ENCODE peak calls at places on chromosomes 7 and 10, in nine cellular contexts. C is brain microvascular endothelial cell; Y is psoas muscle; F is PC-9; S is CD8-positive, alpha-beta memory T cell; A is naive thymus-derived CD4-positive, alpha-beta T cell; K is sigmoid colon; E is lower lobe of right lung; U is effector memory CD4-positive, alpha-beta T cell. D is an unnamed sample.

GRCh38 chr7:26035552-26035951 is 116.4 kb upstream of the NFE2L3 start:
- DNase-seq in C (no peak), Y (no peak), F (no peak), S (no peak), A (no peak), K (no peak), E (no peak), U (no peak), D (no peak)

GRCh38 chr10:126043389-126043788 is 147.0 kb downstream of the FANK1 start:
- DNase-seq in C (no peak), Y (no peak), F (no peak), S (no peak), A (no peak), K (no peak), E (no peak), U (no peak), D (no peak)

GRCh38 chr10:3687510-3688081 is 97.4 kb downstream of the KLF6 start:
- DNase-seq in C (no peak), Y (no peak), F (no peak), S (no peak), A (no peak), K (no peak), E (no peak), U (no peak), D (no peak)

GRCh38 chr10:34816067-34817002 is 1.2 kb upstream of the PARD3 start:
- DNase-seq in C (no peak), Y (no peak), F (peak; percentile 26), S (no peak), A (no peak), K (peak; percentile 66), E (no peak), U (no peak), D (peak; percentile 80)

GRCh38 chr10:27383595-27384542 is 120.2 kb upstream of the RAB18 start:
- DNase-seq in C (no peak), Y (no peak), F (no peak), S (no peak), A (no peak), K (no peak), E (no peak), U (no peak), D (no peak)

GRCh38 chr7:5357951-5358350 is 65.7 kb downstream of the TNRC18 start:
- DNase-seq in C (no peak), Y (no peak), F (no peak), S (no peak), A (no peak), K (no peak), E (no peak), U (no peak), D (peak; percentile 80)

GRCh38 chr10:116017405-116017804 is 255.6 kb downstream of the GFRA1 start:
- DNase-seq in C (no peak), Y (no peak), F (no peak), S (no peak), A (no peak), K (no peak), E (no peak), U (no peak), D (no peak)

GRCh38 chr7:28613262-28613661 is 200.9 kb downstream of the CREB5 start:
- DNase-seq in C (no peak), Y (no peak), F (no peak), S (no peak), A (no peak), K (no peak), E (no peak), U (no peak), D (no peak)

GRCh38 chr10:43045631-43046287 is 31.1 kb upstream of the RET start:
- DNase-seq in C (no peak), Y (no peak), F (no peak), S (no peak), A (no peak), K (peak; percentile 46), E (peak; percentile 29), U (no peak), D (no peak)

GRCh38 chr7:13560441-13560840 is 429.0 kb downstream of the ETV1 start:
- DNase-seq in C (peak; percentile 74), Y (no peak), F (no peak), S (no peak), A (no peak), K (no peak), E (no peak), U (no peak), D (no peak)

GRCh38 chr10:72688208-72688651 is 3.7 kb upstream of the MCU start:
- DNase-seq in C (peak; percentile 89), Y (no peak), F (peak; percentile 47), S (no peak), A (no peak), K (no peak), E (no peak), U (no peak), D (no peak)

GRCh38 chr7:17495655-17496396 is 197.4 kb downstream of the AHR start:
- DNase-seq in C (no peak), Y (no peak), F (no peak), S (no peak), A (no peak), K (no peak), E (no peak), U (no peak), D (no peak)

GRCh38 chr7:108001759-108002725 is 919 bp downstream of the LAMB1 start:
- DNase-seq in C (no peak), Y (peak; percentile 47), F (no peak), S (no peak), A (no peak), K (peak; percentile 73), E (no peak), U (no peak), D (peak; percentile 26)

GRCh38 chr7:28433604-28434254 is 21.4 kb downstream of the CREB5 start:
- DNase-seq in C (peak; percentile 92), Y (no peak), F (no peak), S (no peak), A (no peak), K (no peak), E (no peak), U (no peak), D (peak; percentile 5)

GRCh38 chr7:24959735-24960485 is 20.1 kb downstream of the OSBPL3 start:
- DNase-seq in C (no peak), Y (no peak), F (no peak), S (no peak), A (no peak), K (no peak), E (no peak), U (no peak), D (no peak)

GRCh38 chr7:24958399-24958798 is 21.6 kb downstream of the OSBPL3 start:
- DNase-seq in C (no peak), Y (no peak), F (no peak), S (no peak), A (no peak), K (no peak), E (no peak), U (no peak), D (no peak)

GRCh38 chr7:24955313-24955712 is 24.7 kb downstream of the OSBPL3 start:
- DNase-seq in C (no peak), Y (no peak), F (no peak), S (no peak), A (no peak), K (no peak), E (no peak), U (no peak), D (no peak)

GRCh38 chr7:24952464-24952863 is 27.5 kb downstream of the OSBPL3 start:
- DNase-seq in C (no peak), Y (no peak), F (no peak), S (no peak), A (no peak), K (no peak), E (no peak), U (no peak), D (no peak)

GRCh38 chr7:24956021-24956420 is 24.0 kb downstream of the OSBPL3 start:
- DNase-seq in C (no peak), Y (no peak), F (no peak), S (no peak), A (no peak), K (no peak), E (no peak), U (no peak), D (no peak)
- H3K27ac ChIP-seq in C (no peak overlapping the region), Y (no peak overlapping the region), F (no peak overlapping the region), S (no peak overlapping the region), A (no peak overlapping the region), K (no peak overlapping the region), E (no peak overlapping the region), U (no peak overlapping the region), D (no peak overlapping the region)

DNA sequence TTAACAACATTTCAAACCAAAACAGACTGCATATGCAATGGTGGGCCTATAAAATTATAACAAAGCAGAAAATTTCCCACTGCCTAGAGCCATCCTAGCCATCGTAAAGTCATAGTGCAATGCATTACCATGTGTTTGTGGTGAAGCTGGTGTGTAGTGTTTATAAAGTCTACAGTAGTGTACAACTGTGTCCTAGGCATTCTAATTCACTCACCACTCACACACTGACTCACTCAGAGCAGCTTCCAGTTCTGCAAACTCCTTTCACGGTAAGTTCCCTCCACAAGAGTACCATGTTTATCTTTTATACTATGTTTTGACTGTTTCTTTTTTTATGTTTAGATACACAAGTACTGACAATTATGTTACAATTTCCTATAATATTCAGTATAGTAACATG is 1104.1 kb upstream of the PHF14 start:
- DNase-seq in C (no peak), Y (no peak), F (no peak), S (no peak), A (no peak), K (no peak), E (no peak), U (no peak), D (no peak)
- H3K36me3 ChIP-seq in C (no peaks in the 10 kb centered on the region), Y (no peaks in the 10 kb centered on the region), F (no peaks in the 10 kb centered on the region), S (no peaks in the 10 kb centered on the region), A (no peaks in the 10 kb centered on the region), K (no peaks in the 10 kb centered on the region), E (no peaks in the 10 kb centered on the region), U (no peaks in the 10 kb centered on the region), D (no peaks in the 10 kb centered on the region)

DNA sequence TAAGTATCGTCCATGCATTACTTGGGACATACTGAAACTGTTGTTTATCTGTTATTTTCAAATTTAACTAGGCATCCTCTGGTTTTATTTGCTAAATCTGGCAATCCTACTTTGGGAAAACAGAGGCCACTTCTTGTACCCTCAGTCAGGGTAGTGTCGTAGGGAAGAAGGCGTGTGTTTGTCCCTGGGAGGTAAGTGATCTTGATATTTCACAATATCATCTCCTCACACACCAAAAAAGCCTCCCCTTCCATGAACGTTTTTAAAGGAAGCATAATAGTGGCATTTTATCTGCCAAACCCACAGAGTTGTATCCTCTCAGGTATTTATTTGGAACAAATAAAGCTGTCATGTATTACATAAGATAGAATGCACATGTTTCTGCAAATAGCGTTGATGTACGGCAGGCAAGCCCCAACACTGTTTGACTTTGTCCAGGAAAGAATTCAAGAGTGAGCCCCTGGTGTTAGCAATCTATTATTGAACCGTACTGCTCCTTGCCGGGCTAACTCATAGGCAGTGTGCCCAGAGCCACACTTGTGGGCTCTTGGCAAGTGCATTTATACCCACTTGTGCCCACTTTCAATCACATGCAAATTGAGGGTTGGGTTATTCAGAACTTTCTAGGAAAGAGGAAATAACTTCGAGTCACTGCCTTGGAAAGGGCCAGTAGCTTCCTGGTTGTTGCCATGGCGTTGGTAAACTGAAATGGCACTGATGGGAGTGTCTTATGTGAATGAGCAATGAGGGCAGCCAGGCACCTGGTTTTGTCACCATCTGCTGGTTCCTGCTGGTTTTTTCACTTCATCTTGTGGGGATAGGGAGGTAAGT is 266.0 kb downstream of the USP6NL start:
- DNase-seq in C (no peak), Y (no peak), F (no peak), S (no peak), A (no peak), K (no peak), E (peak; percentile 65), U (no peak), D (no peak)
- H3K27ac ChIP-seq in C (no peak overlapping the region), Y (no peak overlapping the region), F (no peak overlapping the region), S (no peak overlapping the region), A (no peak overlapping the region), K (no peak overlapping the region), E (no peak overlapping the region), U (no peak overlapping the region), D (no peak overlapping the region)

GRCh38 chr10:30462513-30462912 is 28.5 kb downstream of the MAP3K8 start:
- DNase-seq in C (no peak), Y (no peak), F (no peak), S (no peak), A (no peak), K (no peak), E (no peak), U (no peak), D (no peak)
- H3K36me3 ChIP-seq in C (peaks cover 16% of the 10 kb centered on the region), Y (no peaks in the 10 kb centered on the region), F (no peaks in the 10 kb centered on the region), S (peaks cover 25% of the 10 kb centered on the region), A (no peaks in the 10 kb centered on the region), K (peaks cover 34% of the 10 kb centered on the region), E (peaks cover 54% of the 10 kb centered on the region), U (no peaks in the 10 kb centered on the region), D (peaks cover 50% of the 10 kb centered on the region)